ENCODE peak calls at places on chromosomes 1 and 21, in five cellular contexts. A, F, U, C and R are unnamed samples.

GRCh38 chr1:230661976-230662375 is 19.7 kb downstream of the COG2 start:
- DNase-seq in A (no peak), F (no peak), U (no peak), C (no peak), R (no peak)

GRCh38 chr1:8202182-8202905 is 115.6 kb upstream of the SLC45A1 start:
- DNase-seq in A (no peak), F (peak; percentile 54), U (peak; percentile 77), C (no peak), R (peak; percentile 75)

GRCh38 chr1:64042331-64043100 is 160.9 kb upstream of the UBE2U start:
- DNase-seq in A (no peak), F (no peak), U (no peak), C (no peak), R (peak; percentile 73)

GRCh38 chr1:56477164-56478111 is 101.9 kb downstream of the PLPP3 start:
- DNase-seq in A (peak; percentile 82), F (peak; percentile 52), U (no peak), C (no peak), R (no peak)

GRCh38 chr1:222654849-222655248 is 37.0 kb downstream of the MIA3 start:
- DNase-seq in A (no peak), F (peak; percentile 50), U (no peak), C (no peak), R (no peak)

GRCh38 chr1:174963547-174964125 is 36.1 kb upstream of the CACYBP start:
- DNase-seq in A (no peak), F (peak; percentile 44), U (no peak), C (no peak), R (peak; percentile 42)

GRCh38 chr1:24828183-24828886 is 83.1 kb downstream of the CLIC4 start:
- DNase-seq in A (no peak), F (no peak), U (no peak), C (no peak), R (no peak)

GRCh38 chr21:38349111-38349746 is 92.4 kb downstream of the KCNJ15 start:
- DNase-seq in A (peak; percentile 3), F (no peak), U (no peak), C (no peak), R (no peak)

GRCh38 chr1:170856455-170856854 is 78.9 kb upstream of the MROH9 start:
- DNase-seq in A (no peak), F (no peak), U (no peak), C (no peak), R (no peak)

GRCh38 chr1:109371271-109371739 is 26.4 kb downstream of the SORT1 start:
- DNase-seq in A (no peak), F (no peak), U (no peak), C (no peak), R (peak; percentile 27)

GRCh38 chr1:242784074-242784473 is 259.6 kb upstream of the PLD5 start:
- DNase-seq in A (no peak), F (no peak), U (no peak), C (no peak), R (no peak)

GRCh38 chr1:248821101-248821500 is 4.6 kb downstream of the SH3BP5L start:
- DNase-seq in A (peak; percentile 48), F (no peak), U (no peak), C (no peak), R (no peak)

GRCh38 chr1:70140343-70140742 is 65.0 kb downstream of the LRRC40 start:
- DNase-seq in A (no peak), F (no peak), U (no peak), C (no peak), R (no peak)

GRCh38 chr1:61125895-61126294 is 43.5 kb downstream of the NFIA start:
- DNase-seq in A (no peak), F (no peak), U (no peak), C (no peak), R (no peak)
- H3K4me1 ChIP-seq in A (peaks cover 40% of the 10 kb centered on the region), F (peaks cover 6% of the 10 kb centered on the region), U (no peaks in the 10 kb centered on the region), C (peaks cover 1% of the 10 kb centered on the region), R (peaks cover 31% of the 10 kb centered on the region)

DNA sequence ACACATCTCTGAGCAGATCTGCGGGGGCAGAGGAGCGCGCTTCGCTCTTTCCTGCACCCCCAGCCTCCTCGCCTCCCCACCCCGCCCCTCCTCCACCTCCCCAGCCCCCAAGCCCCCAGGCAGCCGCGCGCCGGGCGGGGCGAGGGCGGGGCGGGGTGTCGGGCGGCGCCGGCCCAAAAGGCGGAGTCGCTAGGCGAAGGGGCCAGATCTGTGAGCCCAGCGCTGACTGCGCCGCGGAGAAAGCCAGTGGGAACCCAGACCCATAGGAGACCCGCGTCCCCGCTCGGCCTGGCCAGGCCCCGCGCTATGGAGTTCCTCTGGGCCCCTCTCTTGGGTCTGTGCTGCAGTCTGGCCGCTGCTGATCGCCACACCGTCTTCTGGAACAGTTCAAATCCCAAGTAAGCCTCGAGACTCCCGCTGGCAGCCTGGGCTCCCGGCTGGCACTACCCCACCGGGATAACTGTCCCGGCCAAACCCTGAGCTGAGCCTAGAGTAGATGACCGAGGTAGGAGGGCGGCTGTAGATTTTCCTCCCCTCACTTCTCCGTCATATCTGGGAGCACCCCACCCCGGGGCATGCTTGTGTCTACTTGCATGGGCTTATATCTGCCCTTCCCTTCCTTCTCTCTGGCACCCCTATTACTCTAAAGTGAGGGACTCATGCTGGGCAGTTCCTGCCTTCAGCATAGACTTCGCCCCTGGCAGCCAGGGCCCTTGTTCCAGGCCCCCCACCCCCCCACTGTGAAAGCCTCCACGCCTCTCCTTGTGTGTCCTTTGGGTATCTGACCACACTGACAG is at the start of gene EFNA1:
- DNase-seq in A (no peak), F (peak; percentile 81), U (no peak), C (peak; percentile 80), R (peak; percentile 85)
- TF ChIP-seq POLR2AphosphoS5 in A (no peak), F (peak; percentile 93), U (peak; percentile 98), C (peak; percentile 12), R (peak; percentile 68)

DNA sequence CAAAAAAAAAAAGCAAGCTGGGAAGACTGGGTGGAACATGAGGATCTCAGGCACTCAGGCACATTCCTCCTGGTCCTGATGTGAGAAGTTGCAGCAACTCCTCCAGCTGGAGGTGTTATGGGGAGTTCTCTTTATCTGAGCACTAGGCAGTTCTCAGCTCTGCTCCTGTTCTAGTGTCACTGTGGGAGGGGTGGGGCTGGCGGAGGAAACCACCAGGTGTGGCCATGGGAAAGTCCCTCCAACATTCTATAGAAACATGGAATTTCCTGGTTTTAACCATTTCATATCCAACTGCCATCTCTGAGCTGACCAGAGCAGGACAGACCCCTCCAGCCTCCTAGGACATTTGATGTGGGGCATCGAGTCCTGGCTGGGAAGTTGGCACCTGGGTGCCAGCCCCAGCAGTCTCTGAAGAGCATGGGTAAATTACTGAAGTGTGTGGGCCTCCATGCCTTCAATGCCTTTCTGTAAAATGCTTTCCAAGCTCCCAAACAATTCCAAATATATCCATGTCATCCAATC is 804 bp upstream of the IKBKE start:
- DNase-seq in A (no peak), F (peak; percentile 70), U (no peak), C (no peak), R (no peak)
- H3K4me3 ChIP-seq in A (peak overlapping the region; percentile 58), F (peak overlapping the region; percentile 73), U (peak overlapping the region; percentile 66), C (peak overlapping the region; percentile 75), R (no peak overlapping the region)

GRCh38 chr21:34947122-34947534 is 102.0 kb downstream of the RUNX1 start:
- DNase-seq in A (no peak), F (no peak), U (no peak), C (no peak), R (no peak)
- H3K4me1 ChIP-seq in A (no peaks in the 10 kb centered on the region), F (no peaks in the 10 kb centered on the region), U (no peaks in the 10 kb centered on the region), C (no peaks in the 10 kb centered on the region), R (peaks cover 4% of the 10 kb centered on the region)

GRCh38 chr1:6202256-6202655 is 2.9 kb upstream of the RPL22 start:
- DNase-seq in A (no peak), F (no peak), U (no peak), C (no peak), R (no peak)

GRCh38 chr1:6199298-6200187 is at the start of gene RPL22:
- DNase-seq in A (peak; percentile 99), F (peak; percentile 99), U (peak; percentile 98), C (peak; percentile 98), R (peak; percentile 97)

GRCh38 chr1:6200188-6200809 is 904 bp upstream of the RPL22 start:
- DNase-seq in A (no peak), F (no peak), U (no peak), C (no peak), R (no peak)

GRCh38 chr1:6198646-6199297 is 623 bp downstream of the RPL22 start:
- DNase-seq in A (no peak), F (no peak), U (no peak), C (no peak), R (no peak)

GRCh38 chr1:6197746-6198427 is 1.5 kb downstream of the RPL22 start:
- DNase-seq in A (no peak), F (no peak), U (no peak), C (no peak), R (no peak)
- TF ChIP-seq POLR2AphosphoS5 in A (no peak), F (no peak), U (no peak), C (no peak), R (no peak)

GRCh38 chr1:180002437-180002836 is 47.8 kb downstream of the CEP350 start:
- DNase-seq in A (no peak), F (no peak), U (no peak), C (no peak), R (no peak)
- H3K4me3 ChIP-seq in A (no peak overlapping the region), F (no peak overlapping the region), U (no peak overlapping the region), C (no peak overlapping the region), R (no peak overlapping the region)

DNA sequence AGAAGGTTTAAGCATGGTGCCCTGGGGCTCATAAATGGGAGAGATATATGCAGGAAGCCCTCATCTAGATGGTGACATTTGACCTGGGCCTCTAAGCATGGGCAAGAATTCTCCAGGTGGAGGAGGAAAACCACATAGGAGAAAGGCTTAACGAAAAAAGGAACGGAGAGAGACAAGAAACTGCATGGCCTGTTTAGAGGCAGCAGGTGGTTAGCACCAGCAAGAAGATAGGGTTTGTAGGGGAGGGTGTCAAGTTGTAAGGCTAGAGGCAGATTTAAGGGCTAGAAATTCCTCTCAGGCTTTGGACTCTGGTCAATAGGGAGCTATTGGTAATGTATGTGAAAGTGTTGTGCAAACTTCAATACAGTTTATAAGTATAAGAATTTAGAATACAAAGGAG is 8.2 kb upstream of the MAPKAPK2 start:
- DNase-seq in A (no peak), F (no peak), U (no peak), C (no peak), R (no peak)
- H3K4me1 ChIP-seq in A (peaks cover 39% of the 10 kb centered on the region), F (peaks cover 23% of the 10 kb centered on the region), U (peaks cover 3% of the 10 kb centered on the region), C (peaks cover 20% of the 10 kb centered on the region), R (no peaks in the 10 kb centered on the region)

GRCh38 chr1:9397047-9397446 is 104.4 kb downstream of the SPSB1 start:
- DNase-seq in A (no peak), F (no peak), U (no peak), C (no peak), R (no peak)

GRCh38 chr1:9400425-9401079 is 107.9 kb downstream of the SPSB1 start:
- DNase-seq in A (no peak), F (no peak), U (no peak), C (no peak), R (no peak)

GRCh38 chr1:9401080-9401453 is 108.4 kb downstream of the SPSB1 start:
- DNase-seq in A (no peak), F (no peak), U (no peak), C (no peak), R (no peak)

GRCh38 chr1:9399510-9400424 is 107.1 kb downstream of the SPSB1 start:
- DNase-seq in A (no peak), F (no peak), U (no peak), C (no peak), R (no peak)

DNA sequence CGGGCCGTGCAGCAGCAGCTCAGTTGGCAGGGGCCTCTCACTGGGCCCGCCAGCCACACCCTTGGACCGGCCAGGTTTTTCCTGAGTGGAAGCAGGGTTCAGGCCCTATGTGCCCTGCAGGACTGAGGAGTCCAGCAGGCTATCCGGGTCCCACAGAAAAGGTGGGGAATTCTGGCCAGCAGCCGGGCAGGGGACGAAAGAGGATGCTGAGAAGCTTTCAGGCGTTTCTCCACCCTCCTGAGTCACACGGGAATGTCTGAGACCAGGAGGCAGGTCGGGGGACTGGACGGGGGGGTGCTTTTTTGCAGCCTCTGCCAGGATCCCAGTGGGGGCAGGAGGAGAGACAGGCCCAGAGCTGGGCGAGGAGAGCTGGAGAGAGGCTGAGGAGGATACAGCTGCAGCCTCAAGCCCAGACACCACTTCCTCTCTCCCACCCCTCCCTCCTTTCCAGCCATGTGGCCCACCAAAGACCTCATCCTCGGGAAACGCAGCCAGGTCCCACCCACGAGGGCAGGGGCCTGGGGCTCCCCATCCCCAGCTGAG is 105.4 kb downstream of the SPSB1 start:
- DNase-seq in A (no peak), F (no peak), U (no peak), C (no peak), R (no peak)
- TF ChIP-seq POLR2AphosphoS5 in A (no peak), F (no peak), U (no peak), C (no peak), R (no peak)